ENCODE peak calls at places on chromosomes 13 and 19, in ten cellular contexts. L, X, B, D, J, T, Q, V, M and F are unnamed samples.

GRCh38 chr13:45422731-45423130 is 4.6 kb upstream of the SLC25A30 start:
- DNase-seq in L (no peak), X (no peak), B (no peak), D (no peak), J (no peak), T (no peak), Q (no peak), V (no peak), M (no peak), F (no peak)

GRCh38 chr19:8046569-8047165 is 5.9 kb upstream of the CCL25 start:
- DNase-seq in L (no peak), X (no peak), B (no peak), D (no peak), J (no peak), T (no peak), Q (no peak), V (no peak), M (no peak), F (no peak)

GRCh38 chr19:821976-822773 is 420 bp upstream of the PLPPR3 start:
- DNase-seq in L (no peak), X (no peak), B (peak; percentile 51), D (no peak), J (no peak), T (no peak), Q (no peak), V (peak; percentile 69), M (no peak), F (no peak)

GRCh38 chr19:6047741-6048231 is 62.5 kb downstream of the RFX2 start:
- DNase-seq in L (no peak), X (no peak), B (peak; percentile 45), D (no peak), J (no peak), T (no peak), Q (peak; percentile 44), V (no peak), M (no peak), F (no peak)

GRCh38 chr13:60756306-60756705 is 359.3 kb downstream of the TDRD3 start:
- DNase-seq in L (no peak), X (no peak), B (no peak), D (no peak), J (no peak), T (no peak), Q (no peak), V (no peak), M (no peak), F (no peak)

GRCh38 chr13:110719036-110719710 is 5.7 kb downstream of the ING1 start:
- DNase-seq in L (no peak), X (no peak), B (no peak), D (no peak), J (no peak), T (no peak), Q (no peak), V (no peak), M (no peak), F (no peak)

GRCh38 chr19:37551123-37551993 is 43.2 kb downstream of the ZNF571 start:
- DNase-seq in L (peak; percentile 66), X (peak; percentile 51), B (no peak), D (no peak), J (peak; percentile 87), T (no peak), Q (no peak), V (no peak), M (peak; percentile 70), F (no peak)

GRCh38 chr13:31124225-31124624 is 37.5 kb downstream of the HSPH1 start:
- DNase-seq in L (no peak), X (no peak), B (no peak), D (no peak), J (no peak), T (no peak), Q (no peak), V (no peak), M (no peak), F (no peak)

GRCh38 chr13:28716511-28716910 is 2.3 kb downstream of the SLC46A3 start:
- DNase-seq in L (peak; percentile 84), X (peak; percentile 59), B (no peak), D (peak; percentile 76), J (no peak), T (no peak), Q (no peak), V (no peak), M (peak; percentile 78), F (peak; percentile 35)

GRCh38 chr13:47480121-47480520 is 521.0 kb downstream of the SUCLA2 start:
- DNase-seq in L (no peak), X (no peak), B (no peak), D (no peak), J (no peak), T (no peak), Q (no peak), V (no peak), M (no peak), F (no peak)

GRCh38 chr19:46841458-46842083 is 9.1 kb downstream of the AP2S1 start:
- DNase-seq in L (no peak), X (peak; percentile 77), B (no peak), D (peak; percentile 58), J (no peak), T (no peak), Q (no peak), V (no peak), M (peak; percentile 82), F (peak; percentile 13)

GRCh38 chr19:29378126-29378525 is 147.7 kb upstream of the VSTM2B start:
- DNase-seq in L (peak; percentile 6), X (no peak), B (peak; percentile 3), D (no peak), J (no peak), T (no peak), Q (no peak), V (no peak), M (no peak), F (no peak)

GRCh38 chr19:58279925-58280316 is 1.2 kb downstream of the ZNF8 start:
- DNase-seq in L (no peak), X (no peak), B (no peak), D (no peak), J (no peak), T (no peak), Q (no peak), V (no peak), M (no peak), F (no peak)

GRCh38 chr19:57321164-57321563 is 892 bp downstream of the ZNF543 start:
- DNase-seq in L (no peak), X (no peak), B (no peak), D (no peak), J (no peak), T (no peak), Q (no peak), V (no peak), M (no peak), F (no peak)

GRCh38 chr19:11652056-11652455 is 54.8 kb downstream of the ZNF627 start:
- DNase-seq in L (no peak), X (no peak), B (no peak), D (no peak), J (no peak), T (no peak), Q (peak; percentile 19), V (no peak), M (no peak), F (no peak)

GRCh38 chr19:35824150-35824549 is 11.5 kb upstream of the PRODH2 start:
- DNase-seq in L (no peak), X (no peak), B (no peak), D (no peak), J (no peak), T (no peak), Q (no peak), V (no peak), M (no peak), F (no peak)

GRCh38 chr19:40348961-40349507 is 539 bp downstream of the PLD3 start:
- DNase-seq in L (no peak), X (no peak), B (no peak), D (no peak), J (no peak), T (no peak), Q (no peak), V (no peak), M (no peak), F (no peak)

GRCh38 chr13:33345842-33346241 is 60.3 kb upstream of the STARD13 start:
- DNase-seq in L (no peak), X (no peak), B (no peak), D (no peak), J (no peak), T (no peak), Q (no peak), V (no peak), M (no peak), F (no peak)

GRCh38 chr19:29630661-29631060 is 24.6 kb downstream of the POP4 start:
- DNase-seq in L (no peak), X (no peak), B (no peak), D (no peak), J (no peak), T (no peak), Q (no peak), V (no peak), M (no peak), F (no peak)

GRCh38 chr19:29499921-29500590 is 25.7 kb upstream of the VSTM2B start:
- DNase-seq in L (no peak), X (no peak), B (no peak), D (no peak), J (no peak), T (no peak), Q (no peak), V (no peak), M (no peak), F (no peak)

GRCh38 chr13:90640976-90641375 is 706.5 kb upstream of the MIR17HG start:
- DNase-seq in L (no peak), X (no peak), B (no peak), D (no peak), J (no peak), T (no peak), Q (no peak), V (no peak), M (no peak), F (no peak)

GRCh38 chr19:40144151-40144550 is 47.1 kb upstream of the MAP3K10 start:
- DNase-seq in L (no peak), X (no peak), B (no peak), D (no peak), J (no peak), T (no peak), Q (no peak), V (no peak), M (no peak), F (no peak)

GRCh38 chr19:45994989-45995714 is at the start of gene CCDC61:
- DNase-seq in L (peak; percentile 97), X (peak; percentile 94), B (peak; percentile 94), D (peak; percentile 97), J (peak; percentile 97), T (peak; percentile 92), Q (peak; percentile 100), V (peak; percentile 97), M (peak; percentile 94), F (peak; percentile 91)

GRCh38 chr13:79562557-79562956 is 81.6 kb downstream of the NDFIP2 start:
- DNase-seq in L (no peak), X (no peak), B (no peak), D (no peak), J (no peak), T (no peak), Q (no peak), V (no peak), M (no peak), F (no peak)

GRCh38 chr13:111429064-111429558 is 108.7 kb downstream of the TEX29 start:
- DNase-seq in L (peak; percentile 53), X (no peak), B (peak; percentile 37), D (no peak), J (no peak), T (no peak), Q (peak; percentile 44), V (no peak), M (no peak), F (no peak)

GRCh38 chr13:79481685-79482052 is 714 bp downstream of the NDFIP2 start:
- DNase-seq in L (peak; percentile 55), X (no peak), B (no peak), D (no peak), J (no peak), T (peak; percentile 35), Q (no peak), V (no peak), M (no peak), F (no peak)

GRCh38 chr13:114134111-114134943 is 1.9 kb upstream of the RASA3 start:
- DNase-seq in L (no peak), X (peak; percentile 10), B (no peak), D (no peak), J (no peak), T (no peak), Q (peak; percentile 69), V (no peak), M (peak; percentile 23), F (peak; percentile 38)

GRCh38 chr13:75467009-75467728 is 14.8 kb downstream of the TBC1D4 start:
- DNase-seq in L (no peak), X (no peak), B (no peak), D (no peak), J (no peak), T (no peak), Q (no peak), V (no peak), M (no peak), F (no peak)